ENCODE peak calls at places on chromosomes 6 and 20, in six cellular contexts. G is iPS DF 19.7; K is B cell; S is Kasumi-1; Y is NCI-H510A; M is stimulated activated CD4-positive, alpha-beta T cell treated with anti-CD3 and anti-CD28 coated beads, Interleukin-4, amount 100 ng/mL, for 4 hours. O is an unnamed sample.

GRCh38 chr6:147970970-147971369 is 371.7 kb upstream of the SASH1 start:
- DNase-seq in G (no peak), K (no peak), S (no peak), Y (no peak), M (no peak), O (no peak)

GRCh38 chr6:12459945-12460800 is 170.0 kb downstream of the EDN1 start:
- DNase-seq in G (no peak), K (no peak), S (no peak), Y (no peak), M (no peak), O (no peak)

GRCh38 chr20:50163570-50164317 is 10.2 kb upstream of the PEDS1 start:
- DNase-seq in G (no peak), K (no peak), S (no peak), Y (no peak), M (no peak), O (no peak)

GRCh38 chr6:107353773-107354382 is 105.5 kb downstream of the PDSS2 start:
- DNase-seq in G (no peak), K (no peak), S (no peak), Y (no peak), M (no peak), O (no peak)

GRCh38 chr6:169905041-169905807 is 153.8 kb downstream of the ERMARD start:
- DNase-seq in G (no peak), K (no peak), S (no peak), Y (no peak), M (no peak), O (no peak)

GRCh38 chr20:16243470-16243869 is 329.8 kb downstream of the KIF16B start:
- DNase-seq in G (no peak), K (no peak), S (no peak), Y (no peak), M (no peak), O (no peak)

GRCh38 chr6:16118825-16119224 is 10.1 kb upstream of the MYLIP start:
- DNase-seq in G (no peak), K (no peak), S (no peak), Y (no peak), M (no peak), O (no peak)

GRCh38 chr6:43495409-43495941 is 14.7 kb downstream of the LRRC73 start:
- DNase-seq in G (no peak), K (no peak), S (no peak), Y (no peak), M (no peak), O (no peak)

GRCh38 chr6:90714319-90714718 is 127.4 kb upstream of the MAP3K7 start:
- DNase-seq in G (no peak), K (no peak), S (no peak), Y (no peak), M (no peak), O (no peak)

GRCh38 chr6:53524455-53524815 is 20.5 kb downstream of the GCLC start:
- DNase-seq in G (no peak), K (no peak), S (no peak), Y (no peak), M (no peak), O (no peak)

GRCh38 chr20:3924304-3925112 is 35.3 kb downstream of the PANK2 start:
- DNase-seq in G (no peak), K (no peak), S (no peak), Y (no peak), M (no peak), O (no peak)

GRCh38 chr20:3686867-3687321 is 5.1 kb upstream of the ADAM33 start:
- DNase-seq in G (no peak), K (no peak), S (no peak), Y (no peak), M (no peak), O (no peak)

GRCh38 chr20:47360489-47361267 is 4.2 kb upstream of the ZMYND8 start:
- DNase-seq in G (no peak), K (peak; percentile 46), S (peak; percentile 80), Y (peak; percentile 78), M (no peak), O (peak; percentile 84)

GRCh38 chr6:165049362-165049761 is 260.0 kb downstream of the C6orf118 start:
- DNase-seq in G (peak; percentile 75), K (no peak), S (no peak), Y (no peak), M (peak; percentile 1), O (peak; percentile 5)

GRCh38 chr20:17823382-17824144 is 123.8 kb downstream of the BANF2 start:
- DNase-seq in G (no peak), K (no peak), S (no peak), Y (no peak), M (no peak), O (no peak)

GRCh38 chr6:170402318-170403040 is 95.9 kb downstream of the FAM120B start:
- DNase-seq in G (no peak), K (no peak), S (no peak), Y (peak; percentile 35), M (no peak), O (no peak)

GRCh38 chr20:49656304-49656703 is 57.4 kb downstream of the B4GALT5 start:
- DNase-seq in G (no peak), K (no peak), S (no peak), Y (no peak), M (no peak), O (no peak)

GRCh38 chr6:51166914-51167313 is 348.2 kb downstream of the TFAP2B start:
- DNase-seq in G (no peak), K (no peak), S (no peak), Y (no peak), M (no peak), O (no peak)

GRCh38 chr20:17680128-17680835 is 1.8 kb downstream of the RRBP1 start:
- DNase-seq in G (no peak), K (no peak), S (peak; percentile 22), Y (peak; percentile 3), M (no peak), O (peak; percentile 20)

GRCh38 chr6:85323435-85324040 is 126.3 kb upstream of the NT5E start:
- DNase-seq in G (peak; percentile 50), K (peak; percentile 61), S (peak; percentile 81), Y (peak; percentile 30), M (peak; percentile 48), O (peak; percentile 83)

GRCh38 chr6:3751730-3752537 is 421 bp upstream of the PXDC1 start:
- DNase-seq in G (no peak), K (peak; percentile 82), S (peak; percentile 45), Y (peak; percentile 46), M (peak; percentile 66), O (peak; percentile 78)

GRCh38 chr6:166313255-166314070 is 5.3 kb upstream of the PRR18 start:
- DNase-seq in G (no peak), K (peak; percentile 56), S (peak; percentile 73), Y (no peak), M (peak; percentile 32), O (peak; percentile 31)

GRCh38 chr6:105536961-105537360 is 134.1 kb upstream of the PREP start:
- DNase-seq in G (no peak), K (no peak), S (no peak), Y (no peak), M (no peak), O (no peak)

GRCh38 chr20:32495217-32495565 is 89.9 kb downstream of the NOL4L start:
- DNase-seq in G (no peak), K (no peak), S (no peak), Y (no peak), M (no peak), O (no peak)

GRCh38 chr6:52497652-52498408 is 77.7 kb downstream of the EFHC1 start:
- DNase-seq in G (no peak), K (peak; percentile 84), S (no peak), Y (peak; percentile 69), M (no peak), O (no peak)

GRCh38 chr6:46042355-46042999 is 26.8 kb upstream of the CLIC5 start:
- DNase-seq in G (peak; percentile 60), K (no peak), S (peak; percentile 79), Y (no peak), M (no peak), O (peak; percentile 21)

GRCh38 chr6:14983599-14984296 is 262.1 kb upstream of the JARID2 start:
- DNase-seq in G (no peak), K (no peak), S (no peak), Y (no peak), M (no peak), O (no peak)

GRCh38 chr6:32814145-32814544 is 2.7 kb downstream of the HLA-DOB start:
- DNase-seq in G (no peak), K (no peak), S (no peak), Y (no peak), M (no peak), O (no peak)

GRCh38 chr6:53496797-53497196 is 48.1 kb downstream of the GCLC start:
- DNase-seq in G (no peak), K (no peak), S (no peak), Y (no peak), M (no peak), O (no peak)

GRCh38 chr6:150183105-150183504 is 40.3 kb downstream of the PPP1R14C start:
- DNase-seq in G (no peak), K (no peak), S (no peak), Y (no peak), M (no peak), O (no peak)

GRCh38 chr6:9467746-9468145 is 947.1 kb downstream of the TFAP2A start:
- DNase-seq in G (no peak), K (no peak), S (no peak), Y (no peak), M (no peak), O (no peak)

GRCh38 chr20:14116037-14116436 is 120.7 kb downstream of the MACROD2 start:
- DNase-seq in G (no peak), K (no peak), S (no peak), Y (no peak), M (no peak), O (no peak)

GRCh38 chr20:45518282-45518681 is 2.9 kb upstream of the SPINT3 start:
- DNase-seq in G (no peak), K (no peak), S (no peak), Y (no peak), M (no peak), O (no peak)

GRCh38 chr6:35041086-35041855 is 99.9 kb downstream of the TCP11 start:
- DNase-seq in G (no peak), K (no peak), S (no peak), Y (no peak), M (no peak), O (no peak)

GRCh38 chr20:23047001-23047737 is 2.3 kb downstream of the THBD start:
- DNase-seq in G (no peak), K (no peak), S (no peak), Y (no peak), M (no peak), O (no peak)

GRCh38 chr20:7113577-7114466 is 346.3 kb downstream of the BMP2 start:
- DNase-seq in G (peak; percentile 45), K (no peak), S (no peak), Y (peak; percentile 5), M (no peak), O (peak; percentile 61)